ENCODE peak calls at places on chromosomes 12 and 14, in six cellular contexts. E, Y, K, U, S and M are unnamed samples.

GRCh38 chr14:75046899-75047298 is 4.4 kb downstream of the MLH3 start:
- DNase-seq in Y (no peak), U (peak), S (peak), K (no peak), E (no peak), M (no peak)

GRCh38 chr14:49992901-49993335 is 100.0 kb downstream of the ARF6 start:
- DNase-seq in E (no peak), S (peak), Y (no peak), K (no peak), U (peak), M (no peak)

GRCh38 chr14:91339606-91340369 is 77.8 kb downstream of the CCDC88C start:
- DNase-seq in K (no peak), S (no peak), U (no peak), Y (no peak), E (no peak), M (no peak)

GRCh38 chr14:94387051-94388026 is 1.1 kb downstream of the SERPINA1 start:
- DNase-seq in Y (no peak), K (no peak), U (no peak), E (no peak), S (no peak), M (no peak)

GRCh38 chr14:69069020-69069421 is 83.9 kb downstream of the DCAF5 start:
- DNase-seq in K (no peak), S (peak), U (peak), Y (no peak), E (no peak), M (no peak)

GRCh38 chr12:93376436-93377251 is 1.1 kb upstream of the NUDT4 start:
- DNase-seq in E (no peak), U (peak), Y (no peak), K (peak), S (peak), M (peak)

GRCh38 chr14:93926873-93927571 is at the start of gene FAM181A:
- DNase-seq in U (no peak), K (no peak), S (no peak), Y (no peak), E (no peak), M (no peak)

GRCh38 chr12:69161835-69162234 is 77.5 kb upstream of the CPSF6 start:
- DNase-seq in S (no peak), E (no peak), Y (no peak), U (no peak), K (no peak), M (peak)

GRCh38 chr12:89075890-89076591 is 276.3 kb downstream of the DUSP6 start:
- DNase-seq in S (no peak), U (peak), E (no peak), K (no peak), Y (no peak), M (no peak)

GRCh38 chr14:75369506-75369905 is 58.3 kb upstream of the JDP2 start:
- DNase-seq in K (no peak), E (no peak), U (no peak), Y (no peak), S (no peak), M (no peak)

GRCh38 chr14:89428556-89429196 is 11.6 kb upstream of the FOXN3 start:
- DNase-seq in S (no peak), Y (no peak), E (no peak), U (no peak), K (peak), M (peak)

GRCh38 chr12:124689585-124689984 is 122.2 kb upstream of the NCOR2 start:
- DNase-seq in K (no peak), S (no peak), Y (no peak), U (no peak), E (no peak), M (peak)

GRCh38 chr12:122830517-122831214 is 4.6 kb upstream of the HIP1R start:
- DNase-seq in U (peak), E (no peak), K (no peak), Y (no peak), S (peak), M (peak)

GRCh38 chr12:5189173-5189572 is 145.5 kb downstream of the KCNA5 start:
- DNase-seq in S (no peak), Y (no peak), U (no peak), E (no peak), K (no peak), M (no peak)

GRCh38 chr12:75823475-75823874 is 208.1 kb downstream of the PHLDA1 start:
- DNase-seq in S (no peak), K (no peak), Y (no peak), E (no peak), U (no peak), M (no peak)

GRCh38 chr14:103284574-103285467 is 49.2 kb upstream of the EIF5 start:
- DNase-seq in Y (no peak), E (no peak), U (peak), S (peak), K (no peak), M (peak)